ENCODE peak calls at places on chromosome 7, in nine cellular contexts. L is IMR-90, S is PC-9, U is hepatocyte, Q is endodermal cell, K is OCI-LY7, X is GM06990, B is thoracic aorta, R is body of pancreas. O is an unnamed sample. For H3K36me3, the result is how much of the 10 kb centered on the place peaks cover.

GRCh38 chr7:11168622-11169170 is 195.0 kb downstream of the PHF14 start:
- DNase-seq in L (no peak), S (no peak), U (no peak), Q (no peak), K (no peak), X (no peak), B (no peak), R (no peak), O (no peak)

GRCh38 chr7:120272261-120272895 is 597 bp upstream of the KCND2 start:
- DNase-seq in L (peak), S (peak), U (peak), Q (peak), K (peak), X (peak), B (no peak), R (no peak), O (peak)

GRCh38 chr7:69422473-69423102 is 175.7 kb upstream of the AUTS2 start:
- DNase-seq in L (no peak), S (no peak), U (no peak), Q (no peak), K (no peak), X (no peak), B (no peak), R (no peak), O (peak)

GRCh38 chr7:36575832-36576231 is 148.5 kb downstream of the AOAH start:
- DNase-seq in L (no peak), S (no peak), U (no peak), Q (no peak), K (no peak), X (no peak), B (no peak), R (no peak), O (no peak)

GRCh38 chr7:101728888-101729883 is 88.2 kb upstream of the CUX1 start:
- DNase-seq in L (peak), S (peak), U (peak), Q (no peak), K (no peak), X (no peak), B (no peak), R (no peak), O (peak)

GRCh38 chr7:88927-89921 is 103.1 kb upstream of the FAM20C start:
- DNase-seq in L (peak), S (peak), U (peak), Q (peak), K (no peak), X (no peak), B (peak), R (peak), O (no peak)

GRCh38 chr7:157544226-157544625 is 207.4 kb downstream of the DNAJB6 start:
- DNase-seq in L (no peak), S (no peak), U (no peak), Q (no peak), K (no peak), X (no peak), B (no peak), R (no peak), O (no peak)

GRCh38 chr7:55075464-55075971 is 56.7 kb downstream of the EGFR start:
- DNase-seq in L (no peak), S (no peak), U (no peak), Q (no peak), K (no peak), X (no peak), B (no peak), R (peak), O (no peak)

GRCh38 chr7:38630720-38631673 is at the start of gene AMPH:
- DNase-seq in L (peak), S (no peak), U (peak), Q (peak), K (no peak), X (no peak), B (no peak), R (peak), O (peak)

GRCh38 chr7:138981332-138982203 is at the start of gene KIAA1549:
- DNase-seq in L (peak), S (no peak), U (peak), Q (peak), K (peak), X (peak), B (no peak), R (peak), O (peak)

GRCh38 chr7:156511426-156511825 is 129.1 kb upstream of the RNF32 start:
- DNase-seq in L (no peak), S (no peak), U (no peak), Q (no peak), K (no peak), X (no peak), B (no peak), R (no peak), O (no peak)

GRCh38 chr7:45140827-45141226 is 16.8 kb upstream of the RAMP3 start:
- DNase-seq in L (no peak), S (no peak), U (no peak), Q (no peak), K (peak), X (no peak), B (no peak), R (no peak), O (no peak)

GRCh38 chr7:12921751-12922345 is 234.4 kb downstream of the ARL4A start:
- DNase-seq in L (no peak), S (no peak), U (no peak), Q (no peak), K (no peak), X (no peak), B (no peak), R (no peak), O (no peak)

GRCh38 chr7:116834815-116835533 is 27.4 kb upstream of the CAPZA2 start:
- DNase-seq in L (peak), S (peak), U (peak), Q (no peak), K (no peak), X (no peak), B (no peak), R (peak), O (no peak)

GRCh38 chr7:111090834-111091233 is at the start of gene LRRN3:
- DNase-seq in L (peak), S (no peak), U (peak), Q (peak), K (no peak), X (no peak), B (no peak), R (no peak), O (no peak)

GRCh38 chr7:7424151-7424873 is 111.4 kb downstream of the COL28A1 start:
- DNase-seq in L (peak), S (peak), U (peak), Q (peak), K (peak), X (peak), B (peak), R (peak), O (peak)

GRCh38 chr7:66826649-66827048 is 86.1 kb downstream of the RABGEF1 start:
- DNase-seq in L (no peak), S (no peak), U (no peak), Q (no peak), K (no peak), X (no peak), B (no peak), R (no peak), O (no peak)

DNA sequence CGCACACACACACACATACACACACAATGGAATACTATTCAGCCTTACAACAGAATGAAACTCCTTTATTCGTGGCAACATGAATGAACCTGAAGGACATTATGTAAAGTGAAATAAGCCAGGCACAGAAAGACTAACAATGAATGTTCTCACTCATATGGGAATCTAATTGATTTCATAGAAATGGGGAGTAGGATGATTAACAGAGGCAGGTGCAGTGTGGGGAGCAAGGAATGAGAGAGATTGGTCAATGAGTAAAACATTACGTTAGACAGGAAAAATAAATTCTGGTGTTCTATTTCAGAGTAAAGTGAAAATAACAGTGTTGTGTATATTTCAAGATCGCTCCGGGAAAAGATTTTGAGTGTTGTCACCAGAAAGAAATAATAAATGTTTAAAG is 694.5 kb downstream of the NXPH1 start:
- DNase-seq in L (no peak), S (no peak), U (no peak), Q (no peak), K (no peak), X (no peak), B (no peak), R (no peak), O (no peak)
- H3K4me3 ChIP-seq in L (no peak), S (no peak), U (no peak), Q (no peak), K (no peak), X (no peak), B (no peak), R (no peak), O (no peak)

GRCh38 chr7:127704211-127704610 is 52.2 kb downstream of the SND1 start:
- DNase-seq in L (no peak), S (no peak), U (no peak), Q (no peak), K (no peak), X (no peak), B (no peak), R (no peak), O (peak)

GRCh38 chr7:127706766-127707165 is 54.8 kb downstream of the SND1 start:
- DNase-seq in L (no peak), S (no peak), U (no peak), Q (no peak), K (no peak), X (no peak), B (no peak), R (no peak), O (no peak)

GRCh38 chr7:127702938-127703337 is 50.9 kb downstream of the SND1 start:
- DNase-seq in L (no peak), S (no peak), U (no peak), Q (no peak), K (no peak), X (no peak), B (no peak), R (no peak), O (no peak)

GRCh38 chr7:127708201-127708600 is 56.2 kb downstream of the SND1 start:
- DNase-seq in L (no peak), S (no peak), U (no peak), Q (no peak), K (no peak), X (no peak), B (no peak), R (no peak), O (no peak)

DNA sequence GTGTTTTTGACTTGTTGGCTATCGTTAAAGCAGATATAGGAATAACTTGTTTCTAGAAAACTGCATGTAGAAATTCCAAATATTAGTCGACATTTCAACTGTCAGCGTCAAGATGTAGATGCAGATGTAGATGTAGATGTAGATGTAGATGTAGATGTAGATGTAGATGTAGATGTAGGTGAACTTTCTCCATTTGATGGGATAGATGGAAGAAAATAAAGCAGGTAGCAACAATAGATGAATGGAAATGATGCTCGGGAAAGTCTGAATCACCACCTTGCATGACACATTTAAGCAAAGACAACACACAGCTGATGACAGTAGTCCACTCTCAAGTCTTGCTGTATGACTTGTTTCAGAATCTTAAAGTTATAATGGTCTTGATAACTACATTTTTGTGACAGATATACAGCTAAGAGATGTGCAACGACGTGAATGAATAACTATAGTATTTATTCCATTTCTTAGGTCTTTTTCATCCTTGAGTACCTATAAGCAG is 53.5 kb downstream of the SND1 start:
- DNase-seq in L (peak), S (no peak), U (no peak), Q (no peak), K (no peak), X (no peak), B (no peak), R (no peak), O (no peak)
- H3K36me3 ChIP-seq in L (under half), S (under half), U (under half), Q (half or more), K (half or more), X (under half), B (under half), R (under half), O (half or more)

GRCh38 chr7:151116603-151117002 is 30.3 kb downstream of the AGAP3 start:
- DNase-seq in L (no peak), S (no peak), U (no peak), Q (no peak), K (no peak), X (no peak), B (no peak), R (no peak), O (no peak)
- H3K4me3 ChIP-seq in L (no peak), S (no peak), U (no peak), Q (no peak), K (no peak), X (no peak), B (no peak), R (no peak), O (no peak)

GRCh38 chr7:48091506-48092433 is 2.7 kb downstream of the UPP1 start:
- DNase-seq in L (no peak), S (peak), U (no peak), Q (peak), K (no peak), X (no peak), B (no peak), R (no peak), O (no peak)

GRCh38 chr7:48097511-48098231 is 8.6 kb downstream of the UPP1 start:
- DNase-seq in L (no peak), S (peak), U (no peak), Q (peak), K (no peak), X (no peak), B (no peak), R (no peak), O (no peak)

GRCh38 chr7:48098846-48099245 is 9.8 kb downstream of the UPP1 start:
- DNase-seq in L (no peak), S (no peak), U (no peak), Q (peak), K (no peak), X (no peak), B (no peak), R (no peak), O (no peak)

GRCh38 chr7:48096273-48096672 is 7.2 kb downstream of the UPP1 start:
- DNase-seq in L (no peak), S (peak), U (no peak), Q (peak), K (no peak), X (no peak), B (no peak), R (no peak), O (no peak)

DNA sequence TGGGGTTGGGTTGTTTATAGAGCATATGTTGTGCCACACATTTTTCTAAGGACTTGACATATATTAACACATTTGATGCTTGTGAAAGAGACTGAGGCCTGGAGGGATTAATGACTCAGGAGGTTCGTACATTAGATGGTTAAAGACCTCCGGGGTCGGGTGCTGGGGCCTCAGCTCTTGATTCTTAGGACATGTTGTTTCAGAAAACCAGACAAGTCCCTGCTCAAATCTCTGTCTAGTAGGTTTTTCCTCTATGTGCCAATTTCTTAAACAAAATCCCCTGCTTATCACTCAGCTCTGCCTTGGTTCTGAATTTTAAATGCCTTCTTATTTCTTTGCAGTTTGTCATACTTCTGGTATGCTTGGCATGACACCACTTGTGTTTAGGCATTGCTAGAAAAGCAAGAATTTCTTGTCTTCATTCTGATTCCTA is 5.8 kb downstream of the UPP1 start:
- DNase-seq in L (peak), S (peak), U (no peak), Q (peak), K (no peak), X (no peak), B (no peak), R (no peak), O (no peak)
- H3K36me3 ChIP-seq in L (under half), S (half or more), U (under half), Q (half or more), K (under half), X (under half), B (under half), R (under half), O (under half)

GRCh38 chr7:35253182-35253679 is 669 bp downstream of the TBX20 start:
- DNase-seq in L (no peak), S (no peak), U (no peak), Q (peak), K (peak), X (no peak), B (no peak), R (no peak), O (no peak)
- H3K4me3 ChIP-seq in L (no peak), S (no peak), U (peak), Q (peak), K (peak), X (no peak), B (peak), R (no peak), O (peak)

GRCh38 chr7:149005427-149006344 is 22.6 kb downstream of the PDIA4 start:
- DNase-seq in L (peak), S (no peak), U (peak), Q (peak), K (peak), X (peak), B (no peak), R (peak), O (peak)
- H3K36me3 ChIP-seq in L (half or more), S (half or more), U (under half), Q (half or more), K (half or more), X (half or more), B (under half), R (under half), O (half or more)

GRCh38 chr7:131905574-131905973 is 349.1 kb upstream of the PODXL start:
- DNase-seq in L (no peak), S (no peak), U (no peak), Q (no peak), K (no peak), X (no peak), B (no peak), R (no peak), O (peak)

GRCh38 chr7:131904750-131905327 is 348.4 kb upstream of the PODXL start:
- DNase-seq in L (no peak), S (no peak), U (no peak), Q (peak), K (no peak), X (no peak), B (no peak), R (no peak), O (peak)

GRCh38 chr7:131911112-131911511 is 354.7 kb upstream of the PODXL start:
- DNase-seq in L (no peak), S (no peak), U (no peak), Q (peak), K (no peak), X (no peak), B (no peak), R (no peak), O (no peak)

GRCh38 chr7:131908719-131909118 is 352.3 kb upstream of the PODXL start:
- DNase-seq in L (no peak), S (no peak), U (no peak), Q (peak), K (no peak), X (no peak), B (no peak), R (no peak), O (no peak)

GRCh38 chr7:131909151-131909768 is 352.8 kb upstream of the PODXL start:
- DNase-seq in L (no peak), S (no peak), U (peak), Q (peak), K (no peak), X (no peak), B (no peak), R (peak), O (no peak)
- H3K4me3 ChIP-seq in L (no peak), S (no peak), U (peak), Q (no peak), K (no peak), X (no peak), B (peak), R (no peak), O (peak)

GRCh38 chr7:75987026-75987804 is 7.2 kb downstream of the TMEM120A start:
- DNase-seq in L (no peak), S (no peak), U (peak), Q (no peak), K (no peak), X (no peak), B (no peak), R (no peak), O (no peak)
- H3K36me3 ChIP-seq in L (half or more), S (under half), U (under half), Q (under half), K (under half), X (under half), B (half or more), R (under half), O (under half)

GRCh38 chr7:107993879-107994278 is 9.1 kb downstream of the LAMB1 start:
- DNase-seq in L (peak), S (no peak), U (no peak), Q (no peak), K (no peak), X (no peak), B (no peak), R (no peak), O (no peak)

GRCh38 chr7:107996072-107996824 is 6.7 kb downstream of the LAMB1 start:
- DNase-seq in L (peak), S (peak), U (no peak), Q (no peak), K (no peak), X (no peak), B (no peak), R (no peak), O (no peak)

GRCh38 chr7:107994366-107994765 is 8.6 kb downstream of the LAMB1 start:
- DNase-seq in L (no peak), S (no peak), U (no peak), Q (no peak), K (no peak), X (no peak), B (no peak), R (no peak), O (no peak)

GRCh38 chr7:107998150-107998549 is 4.8 kb downstream of the LAMB1 start:
- DNase-seq in L (no peak), S (peak), U (no peak), Q (no peak), K (no peak), X (no peak), B (no peak), R (no peak), O (no peak)

GRCh38 chr7:107995184-107996071 is 7.5 kb downstream of the LAMB1 start:
- DNase-seq in L (peak), S (peak), U (peak), Q (peak), K (no peak), X (no peak), B (no peak), R (no peak), O (peak)
- H3K4me3 ChIP-seq in L (no peak), S (peak), U (no peak), Q (peak), K (no peak), X (no peak), B (no peak), R (no peak), O (no peak)

GRCh38 chr7:1111156-1111555 is 23.2 kb downstream of the GPER1 start:
- DNase-seq in L (no peak), S (no peak), U (no peak), Q (no peak), K (no peak), X (no peak), B (no peak), R (no peak), O (no peak)

GRCh38 chr7:1113548-1113885 is 25.6 kb downstream of the GPER1 start:
- DNase-seq in L (no peak), S (no peak), U (no peak), Q (no peak), K (no peak), X (no peak), B (no peak), R (no peak), O (no peak)

GRCh38 chr7:1110358-1110757 is 22.4 kb downstream of the GPER1 start:
- DNase-seq in L (no peak), S (no peak), U (no peak), Q (no peak), K (no peak), X (no peak), B (no peak), R (no peak), O (no peak)

GRCh38 chr7:1112625-1113547 is 25.0 kb downstream of the GPER1 start:
- DNase-seq in L (no peak), S (no peak), U (no peak), Q (no peak), K (no peak), X (no peak), B (no peak), R (no peak), O (no peak)

DNA sequence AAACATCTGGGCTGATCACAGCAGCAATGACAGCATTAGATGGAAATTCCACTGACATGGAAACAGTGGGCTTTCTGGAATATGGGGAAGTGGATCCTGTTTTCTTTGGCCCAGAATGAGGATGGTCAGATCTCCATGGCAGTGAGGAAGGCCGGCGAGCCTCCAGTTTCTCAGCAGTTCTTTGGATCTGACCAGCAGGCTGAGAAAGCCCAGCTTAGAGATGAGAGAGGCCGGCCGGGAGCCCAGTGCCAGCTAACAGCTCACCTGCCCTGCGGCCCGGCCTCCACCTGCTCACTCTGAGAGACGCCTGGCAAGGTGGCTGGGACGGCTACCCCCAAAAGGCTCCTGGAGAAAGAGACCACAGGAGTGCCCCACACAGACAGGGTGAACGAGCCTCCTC is 24.2 kb downstream of the GPER1 start:
- DNase-seq in L (peak), S (no peak), U (no peak), Q (no peak), K (no peak), X (no peak), B (no peak), R (no peak), O (no peak)
- H3K36me3 ChIP-seq in L (under half), S (under half), U (under half), Q (under half), K (under half), X (under half), B (under half), R (under half), O (under half)